ENCODE peak calls at places on chromosomes 6 and 20, in ten cellular contexts. N is body of pancreas; Z is CD8-positive, alpha-beta memory T cell; J is effector memory CD4-positive, alpha-beta T cell; L is PC-3; S is cardiac muscle cell; O is OCI-LY7; G is fibroblast of lung; E is uterus; H is small intestine. P is an unnamed sample.

GRCh38 chr20:44491635-44492395 is 16.1 kb downstream of the TTPAL start:
- DNase-seq in N (no peak), Z (no peak), J (no peak), L (no peak), S (no peak), O (no peak), G (peak; percentile 69), E (no peak), H (no peak), P (peak; percentile 73)

GRCh38 chr20:32278199-32278643 is 770 bp downstream of the KIF3B start:
- DNase-seq in N (no peak), Z (peak; percentile 8), J (no peak), L (no peak), S (no peak), O (peak; percentile 63), G (no peak), E (no peak), H (peak; percentile 51), P (peak; percentile 20)

GRCh38 chr20:38748863-38749153 is 548 bp downstream of the ACTR5 start:
- DNase-seq in N (no peak), Z (no peak), J (no peak), L (peak; percentile 61), S (no peak), O (no peak), G (no peak), E (no peak), H (peak; percentile 77), P (no peak)

GRCh38 chr6:11343963-11344714 is 111.7 kb upstream of the NEDD9 start:
- DNase-seq in N (no peak), Z (no peak), J (no peak), L (peak; percentile 94), S (no peak), O (no peak), G (no peak), E (no peak), H (peak; percentile 93), P (no peak)

GRCh38 chr20:63955281-63955845 is 853 bp downstream of the UCKL1 start:
- DNase-seq in N (no peak), Z (no peak), J (peak; percentile 29), L (peak; percentile 35), S (peak; percentile 52), O (peak; percentile 34), G (peak; percentile 33), E (no peak), H (peak; percentile 56), P (peak; percentile 71)

GRCh38 chr6:154868143-154868594 is 126.9 kb upstream of the TIAM2 start:
- DNase-seq in N (no peak), Z (peak; percentile 3), J (no peak), L (peak; percentile 66), S (peak; percentile 63), O (peak; percentile 64), G (peak; percentile 74), E (no peak), H (peak; percentile 72), P (peak; percentile 76)

GRCh38 chr6:25014375-25014774 is 78.6 kb upstream of the RIPOR2 start:
- DNase-seq in N (no peak), Z (no peak), J (no peak), L (no peak), S (no peak), O (no peak), G (no peak), E (no peak), H (no peak), P (no peak)

GRCh38 chr20:62282877-62283503 is 19.8 kb upstream of the ADRM1 start:
- DNase-seq in N (no peak), Z (no peak), J (no peak), L (no peak), S (peak; percentile 66), O (no peak), G (peak; percentile 24), E (no peak), H (no peak), P (no peak)

GRCh38 chr6:121093928-121094327 is 240.4 kb downstream of the TBC1D32 start:
- DNase-seq in N (no peak), Z (no peak), J (no peak), L (no peak), S (no peak), O (no peak), G (peak; percentile 55), E (no peak), H (no peak), P (peak; percentile 62)

GRCh38 chr6:42100029-42100901 is 42.2 kb downstream of the C6orf132 start:
- DNase-seq in N (no peak), Z (no peak), J (no peak), L (peak; percentile 29), S (no peak), O (no peak), G (peak; percentile 90), E (no peak), H (peak; percentile 93), P (peak; percentile 24)

GRCh38 chr6:148509789-148510581 is 167.3 kb downstream of the SASH1 start:
- DNase-seq in N (peak; percentile 31), Z (no peak), J (no peak), L (no peak), S (no peak), O (no peak), G (peak; percentile 100), E (peak; percentile 56), H (no peak), P (peak; percentile 97)

GRCh38 chr20:49594143-49594928 is 26.4 kb upstream of the PTGIS start:
- DNase-seq in N (peak; percentile 26), Z (no peak), J (peak; percentile 3), L (peak; percentile 97), S (peak; percentile 51), O (no peak), G (peak; percentile 91), E (peak; percentile 84), H (peak; percentile 54), P (peak; percentile 96)

GRCh38 chr6:156876302-156876701 is 99.1 kb downstream of the ARID1B start:
- DNase-seq in N (peak; percentile 46), Z (no peak), J (no peak), L (no peak), S (no peak), O (no peak), G (no peak), E (no peak), H (no peak), P (no peak)

GRCh38 chr6:85674604-85675003 is 31.9 kb upstream of the SYNCRIP start:
- DNase-seq in N (no peak), Z (no peak), J (no peak), L (no peak), S (no peak), O (peak; percentile 21), G (peak; percentile 8), E (no peak), H (no peak), P (peak; percentile 6)

GRCh38 chr20:32534661-32535240 is 50.4 kb downstream of the NOL4L start:
- DNase-seq in N (no peak), Z (peak; percentile 78), J (peak; percentile 53), L (no peak), S (no peak), O (peak; percentile 57), G (no peak), E (no peak), H (peak; percentile 31), P (no peak)

GRCh38 chr6:148242180-148242579 is 100.5 kb upstream of the SASH1 start:
- DNase-seq in N (no peak), Z (no peak), J (no peak), L (no peak), S (no peak), O (no peak), G (no peak), E (no peak), H (no peak), P (no peak)

GRCh38 chr6:89032599-89032998 is 48.0 kb upstream of the PNRC1 start:
- DNase-seq in N (no peak), Z (no peak), J (no peak), L (no peak), S (no peak), O (no peak), G (peak; percentile 57), E (no peak), H (no peak), P (no peak)

GRCh38 chr6:75266716-75267291 is 17.8 kb downstream of the TMEM30A start:
- DNase-seq in N (no peak), Z (peak; percentile 40), J (no peak), L (peak; percentile 67), S (peak; percentile 54), O (peak; percentile 63), G (peak; percentile 80), E (no peak), H (peak; percentile 53), P (peak; percentile 84)

GRCh38 chr6:51585264-51585663 is 502.1 kb downstream of the PKHD1 start:
- DNase-seq in N (no peak), Z (no peak), J (no peak), L (no peak), S (no peak), O (no peak), G (no peak), E (no peak), H (no peak), P (no peak)

GRCh38 chr6:163463795-163464194 is 49.3 kb downstream of the QKI start:
- DNase-seq in N (no peak), Z (no peak), J (no peak), L (no peak), S (no peak), O (no peak), G (no peak), E (no peak), H (no peak), P (no peak)
- H3K4me1 ChIP-seq in N (peaks cover 26% of the 10 kb centered on the region), Z (peaks cover 24% of the 10 kb centered on the region), J (peaks cover 16% of the 10 kb centered on the region), L (no peaks in the 10 kb centered on the region), S (peaks cover 39% of the 10 kb centered on the region), O (no peaks in the 10 kb centered on the region), G (peaks cover 5% of the 10 kb centered on the region), E (no peaks in the 10 kb centered on the region), H (peaks cover 3% of the 10 kb centered on the region), P (peaks cover 59% of the 10 kb centered on the region)

GRCh38 chr6:151409679-151410078 is 18.3 kb upstream of the ZBTB2 start:
- DNase-seq in N (no peak), Z (no peak), J (no peak), L (no peak), S (no peak), O (no peak), G (no peak), E (no peak), H (no peak), P (no peak)
- H3K36me3 ChIP-seq in N (peaks cover 2% of the 10 kb centered on the region), Z (peaks cover 7% of the 10 kb centered on the region), J (peaks cover 14% of the 10 kb centered on the region), L (peaks cover 10% of the 10 kb centered on the region), S (peaks cover 7% of the 10 kb centered on the region), O (peaks cover 96% of the 10 kb centered on the region), G (peaks cover 9% of the 10 kb centered on the region), E (no peaks in the 10 kb centered on the region), H (no peaks in the 10 kb centered on the region), P (peaks cover 58% of the 10 kb centered on the region)

DNA sequence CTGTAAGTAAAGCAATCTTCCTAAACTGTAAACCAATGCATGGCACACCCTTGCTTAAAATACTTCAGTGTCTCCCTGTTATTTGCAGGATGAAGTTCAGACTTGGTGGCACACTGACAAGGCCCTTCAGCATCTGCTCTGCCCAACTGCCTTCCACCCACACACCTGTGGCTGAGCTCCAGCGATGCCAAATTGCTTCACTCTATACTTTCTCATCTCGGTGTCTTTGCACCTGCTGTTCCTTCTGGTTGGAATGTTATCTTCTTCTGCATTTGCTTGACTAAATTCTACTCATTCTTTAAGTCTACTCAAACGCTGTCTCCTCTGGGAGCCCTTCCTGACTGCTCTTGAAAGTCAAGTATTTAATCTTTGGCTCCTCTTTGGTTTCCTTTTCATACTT is 100.1 kb upstream of the SUPT3H start:
- DNase-seq in N (no peak), Z (no peak), J (no peak), L (no peak), S (no peak), O (no peak), G (no peak), E (no peak), H (no peak), P (no peak)
- H3K4me1 ChIP-seq in N (peaks cover 14% of the 10 kb centered on the region), Z (peaks cover 6% of the 10 kb centered on the region), J (peaks cover 12% of the 10 kb centered on the region), L (peaks cover 23% of the 10 kb centered on the region), S (no peaks in the 10 kb centered on the region), O (no peaks in the 10 kb centered on the region), G (peaks cover 15% of the 10 kb centered on the region), E (no peaks in the 10 kb centered on the region), H (peaks cover 8% of the 10 kb centered on the region), P (peaks cover 31% of the 10 kb centered on the region)

GRCh38 chr6:152225231-152225934 is 411.8 kb downstream of the SYNE1 start:
- DNase-seq in N (no peak), Z (no peak), J (no peak), L (no peak), S (no peak), O (no peak), G (peak; percentile 48), E (no peak), H (no peak), P (peak; percentile 11)
- H3K36me3 ChIP-seq in N (peaks cover 26% of the 10 kb centered on the region), Z (peaks cover 33% of the 10 kb centered on the region), J (peaks cover 61% of the 10 kb centered on the region), L (peaks cover 19% of the 10 kb centered on the region), S (peaks cover 62% of the 10 kb centered on the region), O (peaks cover 79% of the 10 kb centered on the region), G (peaks cover 7% of the 10 kb centered on the region), E (no peaks in the 10 kb centered on the region), H (peaks cover 11% of the 10 kb centered on the region), P (peaks cover 80% of the 10 kb centered on the region)

P was measured in adipocyte.